ENCODE peak calls at places on chromosomes 6 and 20, in eight cellular contexts. O is NT2/D1, Y is mesendoderm, J is left ventricle myocardium inferior, Q is prostate gland, R is neural progenitor cell, F is adipocyte, X is tibial nerve. S is an unnamed sample.
A peak's percentile ranks its signal among the peaks of the same experiment; 100 is the strongest.

GRCh38 chr20:22584630-22584921 is 204 bp upstream of the FOXA2 start:
- DNase-seq in J (no peak), F (no peak), R (peak; percentile 39), O (no peak), Q (no peak), X (no peak), Y (peak; percentile 84), S (peak; percentile 91)

GRCh38 chr20:59603727-59604608 is at the start of gene PHACTR3:
- DNase-seq in R (peak; percentile 55), J (no peak), F (no peak), Y (peak; percentile 21), X (no peak), Q (no peak), O (no peak), S (peak; percentile 85)

GRCh38 chr6:120648713-120649112 is 685.6 kb downstream of the TBC1D32 start:
- DNase-seq in O (no peak), F (no peak), R (no peak), J (no peak), Q (no peak), X (no peak), Y (no peak), S (no peak)

GRCh38 chr6:112691289-112691688 is 344.2 kb downstream of the RFPL4B start:
- DNase-seq in F (peak; percentile 81), Q (no peak), X (no peak), O (no peak), Y (peak; percentile 6), R (no peak), J (no peak), S (no peak)

GRCh38 chr6:67736161-67736560 is 898.9 kb upstream of the ADGRB3 start:
- DNase-seq in Q (no peak), J (no peak), F (peak; percentile 1), R (no peak), O (no peak), Y (no peak), X (no peak), S (no peak)

GRCh38 chr6:12289655-12290489 is at the start of gene EDN1:
- DNase-seq in Q (peak; percentile 84), F (peak; percentile 95), Y (peak; percentile 93), J (peak; percentile 67), R (peak; percentile 95), O (peak; percentile 72), X (peak; percentile 47), S (peak; percentile 80)

GRCh38 chr20:1912056-1912455 is 16.8 kb downstream of the SIRPA start:
- DNase-seq in Y (no peak), J (peak; percentile 56), Q (no peak), O (no peak), X (no peak), R (no peak), F (no peak), S (no peak)

GRCh38 chr6:46555129-46555528 is 63.9 kb upstream of the RCAN2 start:
- DNase-seq in Y (peak; percentile 33), Q (no peak), F (no peak), R (peak; percentile 7), O (no peak), X (no peak), J (no peak), S (no peak)

GRCh38 chr20:17369506-17369905 is 142.7 kb downstream of the PCSK2 start:
- DNase-seq in Y (no peak), X (no peak), O (no peak), Q (no peak), R (no peak), J (no peak), F (no peak), S (no peak)

DNA sequence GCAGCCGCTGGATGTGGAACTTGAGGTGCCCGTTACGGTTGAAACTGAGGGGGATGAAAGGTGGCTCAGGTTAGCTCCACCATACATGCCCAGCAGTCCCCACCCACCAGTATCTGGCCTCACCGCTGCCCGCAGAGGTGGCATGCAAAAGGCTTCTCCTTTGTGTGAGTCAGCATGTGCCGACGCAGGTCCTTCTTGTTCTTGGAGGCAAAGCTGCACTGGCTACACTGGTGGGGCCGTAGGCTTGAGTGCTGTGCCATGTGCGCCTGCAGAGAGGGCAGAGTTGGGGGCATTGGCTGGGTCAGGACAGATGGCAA is 15.8 kb downstream of the PCIF1 start:
- DNase-seq in R (no peak), J (no peak), X (no peak), Y (no peak), O (no peak), F (no peak), Q (no peak), S (no peak)
- H3K36me3 ChIP-seq in R (no peaks in the 10 kb centered on the region), J (peaks cover 87% of the 10 kb centered on the region), X (peaks cover 91% of the 10 kb centered on the region), Y (peaks cover 27% of the 10 kb centered on the region), O (peaks cover 96% of the 10 kb centered on the region), F (peaks cover 81% of the 10 kb centered on the region), Q (peaks cover 25% of the 10 kb centered on the region), S (peaks cover 37% of the 10 kb centered on the region)

DNA sequence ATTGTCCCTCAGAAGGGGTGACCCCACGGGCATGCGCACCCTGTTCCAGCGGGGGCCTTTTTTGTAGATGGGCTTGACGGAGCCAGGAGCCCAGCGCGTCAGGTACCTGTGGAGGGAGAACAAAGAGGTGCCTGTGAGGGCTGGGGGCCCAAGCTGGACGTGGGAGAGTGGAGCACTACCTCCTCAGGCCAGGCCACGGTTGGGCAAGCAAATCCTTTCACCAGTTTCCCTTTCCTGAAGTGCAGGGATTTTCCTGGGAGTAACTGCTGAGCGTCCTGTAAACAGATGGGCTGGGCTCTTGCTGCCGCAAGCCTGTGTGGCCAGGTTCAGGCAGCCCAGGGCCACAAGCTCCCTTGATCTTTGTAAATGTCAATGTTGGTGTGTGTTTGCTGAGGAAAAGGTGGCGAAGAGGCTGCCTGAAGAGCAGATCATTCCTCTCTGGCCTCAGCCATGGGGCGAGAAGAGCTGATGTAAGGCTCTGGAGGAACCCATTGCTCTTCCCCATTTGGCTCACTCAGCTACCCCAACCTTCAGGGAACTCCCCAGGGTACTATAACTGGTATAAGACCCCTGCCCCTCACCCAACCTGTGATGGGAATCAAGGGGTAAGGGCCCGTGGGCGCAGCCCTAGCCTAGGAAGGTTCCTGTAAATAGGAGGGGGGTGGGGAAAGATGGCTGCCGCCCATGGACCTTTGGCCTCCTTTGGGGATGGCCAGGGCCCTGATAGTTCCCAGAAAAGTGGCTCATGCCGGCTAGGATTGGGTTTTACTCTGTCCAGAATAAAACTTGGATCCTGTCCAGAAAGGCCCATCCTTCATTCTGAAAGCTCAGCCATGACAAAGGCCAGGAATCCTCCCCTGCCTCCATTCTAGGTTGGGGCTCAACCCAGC is 15.5 kb downstream of the MRPS18A start:
- DNase-seq in R (no peak), Y (no peak), J (no peak), F (no peak), X (no peak), O (no peak), Q (no peak), S (no peak)
- H3K36me3 ChIP-seq in R (no peaks in the 10 kb centered on the region), Y (peaks cover 13% of the 10 kb centered on the region), J (peaks cover 70% of the 10 kb centered on the region), F (peaks cover 45% of the 10 kb centered on the region), X (peaks cover 68% of the 10 kb centered on the region), O (peaks cover 63% of the 10 kb centered on the region), Q (peaks cover 4% of the 10 kb centered on the region), S (peaks cover 40% of the 10 kb centered on the region)

GRCh38 chr6:146857180-146857959 is 258.6 kb downstream of the ADGB start:
- DNase-seq in F (peak; percentile 97), Y (peak; percentile 83), Q (peak; percentile 71), J (peak; percentile 87), O (peak; percentile 43), X (peak; percentile 71), R (peak; percentile 91), S (peak; percentile 75)

GRCh38 chr6:146859206-146859605 is 260.4 kb downstream of the ADGB start:
- DNase-seq in R (no peak), Y (no peak), F (no peak), O (no peak), Q (no peak), X (no peak), J (no peak), S (no peak)

GRCh38 chr6:146856296-146856695 is 257.5 kb downstream of the ADGB start:
- DNase-seq in Q (no peak), F (no peak), J (no peak), Y (no peak), X (no peak), O (no peak), R (no peak), S (no peak)

GRCh38 chr6:146857960-146858308 is 259.2 kb downstream of the ADGB start:
- DNase-seq in F (no peak), R (peak; percentile 51), X (no peak), O (no peak), J (no peak), Q (no peak), Y (peak; percentile 64), S (peak; percentile 63)

GRCh38 chr6:146855889-146856288 is 257.1 kb downstream of the ADGB start:
- DNase-seq in Q (no peak), O (no peak), Y (no peak), X (no peak), R (no peak), F (no peak), J (no peak), S (no peak)
- H3K36me3 ChIP-seq in Q (no peaks in the 10 kb centered on the region), O (no peaks in the 10 kb centered on the region), Y (no peaks in the 10 kb centered on the region), X (no peaks in the 10 kb centered on the region), R (no peaks in the 10 kb centered on the region), F (no peaks in the 10 kb centered on the region), J (no peaks in the 10 kb centered on the region), S (no peaks in the 10 kb centered on the region)

GRCh38 chr20:63707558-63708300 is at the start of the genes ARFRP1 and ZGPAT:
- DNase-seq in O (peak; percentile 88), F (peak; percentile 93), Q (peak; percentile 73), X (peak; percentile 79), Y (peak; percentile 91), R (peak; percentile 95), J (peak; percentile 92), S (peak; percentile 97)

GRCh38 chr20:63712191-63712590 is 4.4 kb downstream of the ZGPAT start:
- DNase-seq in X (no peak), Q (no peak), F (no peak), J (no peak), R (no peak), O (no peak), Y (no peak), S (no peak)

GRCh38 chr20:63708301-63709148 is 686 bp downstream of the ZGPAT start:
- DNase-seq in Q (no peak), J (no peak), Y (no peak), R (peak; percentile 54), X (no peak), F (peak; percentile 30), O (no peak), S (no peak)

GRCh38 chr20:63709149-63709527 is 1.3 kb downstream of the ZGPAT start:
- DNase-seq in Q (no peak), X (no peak), R (no peak), O (no peak), Y (no peak), J (no peak), F (no peak), S (no peak)

DNA sequence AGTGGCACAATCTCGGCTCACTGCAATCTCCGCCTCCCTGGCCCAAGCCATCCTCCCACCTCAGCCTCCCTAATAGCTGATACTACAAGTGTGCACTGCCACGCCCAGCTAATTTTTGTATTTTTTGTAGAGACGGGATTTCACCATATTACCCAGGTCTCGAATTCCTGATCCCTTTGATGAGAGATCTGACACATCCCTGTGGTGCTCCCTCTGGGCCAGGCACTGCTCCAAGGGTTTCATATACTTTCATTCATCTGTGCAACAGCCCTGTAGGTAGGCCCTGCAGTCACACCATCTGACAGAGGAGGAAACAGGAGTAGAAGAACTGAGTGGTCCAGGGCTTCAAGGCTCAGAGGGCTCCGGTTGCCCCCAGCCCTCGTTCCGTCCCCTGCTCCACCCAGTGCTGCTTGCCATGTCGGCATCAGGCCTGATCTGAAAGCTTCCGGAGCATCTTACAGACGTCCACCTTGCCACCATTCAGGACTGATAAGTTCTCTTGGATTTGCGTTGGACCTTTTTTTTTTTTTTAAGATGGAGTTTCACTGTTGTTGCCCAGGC is 3.3 kb downstream of the ZGPAT start:
- DNase-seq in O (no peak), F (no peak), R (no peak), J (no peak), Y (no peak), Q (no peak), X (no peak), S (no peak)
- H3K36me3 ChIP-seq in O (peaks cover 72% of the 10 kb centered on the region), F (peaks cover 44% of the 10 kb centered on the region), R (peaks cover 22% of the 10 kb centered on the region), J (peaks cover 79% of the 10 kb centered on the region), Y (peaks cover 3% of the 10 kb centered on the region), Q (no peaks in the 10 kb centered on the region), X (peaks cover 79% of the 10 kb centered on the region), S (peaks cover 12% of the 10 kb centered on the region)